ENCODE peak calls at places on chromosomes 16 and 17, in ten cellular contexts. M, L, G, K, C, O, P, S, T and N are unnamed samples.
A peak's percentile ranks its signal among the peaks of the same experiment; 100 is the strongest.

GRCh38 chr16:83268164-83268563 is 539.6 kb upstream of the HSBP1 start:
- DNase-seq in K (no peak), P (no peak), L (no peak), G (no peak), C (no peak), M (no peak), S (no peak), T (no peak), O (no peak), N (no peak)

GRCh38 chr17:78137392-78138203 is 7.0 kb downstream of the TMC8 start:
- DNase-seq in O (no peak), S (no peak), M (no peak), K (no peak), P (no peak), G (no peak), C (no peak), T (no peak), L (peak; percentile 36), N (no peak)

GRCh38 chr16:68396481-68396880 is 51.8 kb downstream of the SMPD3 start:
- DNase-seq in M (no peak), T (no peak), L (peak; percentile 72), K (no peak), S (peak; percentile 16), O (no peak), C (peak; percentile 45), P (peak; percentile 34), G (peak; percentile 31), N (no peak)

GRCh38 chr16:69724414-69724873 is 1.9 kb downstream of the NQO1 start:
- DNase-seq in K (no peak), P (no peak), O (no peak), L (no peak), T (no peak), C (no peak), G (no peak), M (no peak), S (no peak), N (no peak)

GRCh38 chr16:57803413-57803990 is 1.2 kb upstream of the KIFC3 start:
- DNase-seq in L (peak; percentile 15), G (no peak), P (peak; percentile 77), M (no peak), T (no peak), K (peak; percentile 67), C (peak; percentile 44), S (no peak), O (peak; percentile 69), N (no peak)

GRCh38 chr16:27532088-27532810 is 17.5 kb downstream of the GTF3C1 start:
- DNase-seq in L (no peak), C (no peak), G (no peak), P (no peak), M (no peak), O (no peak), S (no peak), T (no peak), K (no peak), N (no peak)

GRCh38 chr17:81583589-81584337 is 31.6 kb upstream of the FAAP100 start:
- DNase-seq in M (no peak), O (no peak), L (no peak), K (no peak), C (no peak), P (no peak), T (no peak), G (no peak), S (no peak), N (no peak)

GRCh38 chr16:3957344-3957980 is 76.9 kb upstream of the CREBBP start:
- DNase-seq in M (no peak), G (no peak), S (no peak), T (no peak), P (no peak), C (no peak), L (no peak), K (no peak), O (no peak), N (no peak)

GRCh38 chr17:78231991-78232759 is 744 bp downstream of the TMEM235 start:
- DNase-seq in K (no peak), S (no peak), G (no peak), L (peak; percentile 23), M (no peak), O (no peak), P (peak; percentile 52), T (no peak), C (no peak), N (no peak)

GRCh38 chr16:75244225-75244792 is 7.1 kb downstream of the BCAR1 start:
- DNase-seq in C (peak; percentile 65), T (peak; percentile 75), S (no peak), P (no peak), O (no peak), L (peak; percentile 72), M (no peak), K (peak; percentile 52), G (no peak), N (no peak)

DNA sequence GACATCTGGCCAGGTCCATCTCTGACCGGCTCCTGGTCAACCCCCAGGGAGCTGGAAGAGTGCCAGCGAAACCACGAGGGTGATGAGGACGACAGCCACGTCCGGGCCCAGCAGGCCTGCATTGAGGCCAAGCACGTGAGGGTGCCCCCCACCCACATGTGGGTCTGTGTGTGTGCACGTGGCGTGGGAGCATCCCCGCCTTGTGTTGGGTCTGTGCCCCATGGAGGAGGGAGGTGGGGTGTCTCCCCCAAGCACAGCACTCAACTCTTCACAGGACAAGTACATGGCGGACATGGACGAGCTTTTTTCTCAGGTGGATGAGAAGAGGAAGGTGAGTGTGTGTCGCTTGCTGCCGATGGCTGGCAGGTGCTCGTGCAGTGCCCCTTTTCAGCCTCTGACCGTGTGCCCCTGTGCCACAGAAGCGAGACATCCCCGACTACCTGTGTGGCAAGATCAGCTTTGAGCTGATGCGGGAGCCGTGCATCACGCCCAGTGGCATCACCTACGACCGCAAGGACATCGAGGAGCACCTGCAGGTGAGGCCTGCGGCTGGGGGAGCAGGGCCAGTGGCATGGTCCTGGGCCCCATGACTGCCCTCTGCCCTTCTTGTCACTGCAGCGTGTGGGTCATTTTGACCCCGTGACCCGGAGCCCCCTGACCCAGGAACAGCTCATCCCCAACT is 1.7 kb downstream of the STUB1 start:
- DNase-seq in M (no peak), G (no peak), O (no peak), K (no peak), P (no peak), L (peak; percentile 79), T (no peak), S (no peak), C (no peak), N (no peak)
- H3K4me3 ChIP-seq in M (peak overlapping the region; percentile 88), G (peak overlapping the region; percentile 77), O (peak overlapping the region; percentile 88), K (no peak overlapping the region), P (no peak overlapping the region), L (no peak overlapping the region), T (no peak overlapping the region), S (peak overlapping the region; percentile 73), C (peak overlapping the region; percentile 82), N (peak overlapping the region; percentile 83)

GRCh38 chr16:51201604-51202003 is 50.5 kb upstream of the SALL1 start:
- DNase-seq in O (no peak), T (no peak), C (no peak), S (no peak), M (no peak), P (no peak), G (no peak), K (no peak), L (no peak), N (no peak)
- TF ChIP-seq CTCF in O (no peak), T (no peak), C (no peak), S (no peak), M (no peak), P (no peak), G (peak; percentile 9), K (no peak), L (no peak), N (no peak)

DNA sequence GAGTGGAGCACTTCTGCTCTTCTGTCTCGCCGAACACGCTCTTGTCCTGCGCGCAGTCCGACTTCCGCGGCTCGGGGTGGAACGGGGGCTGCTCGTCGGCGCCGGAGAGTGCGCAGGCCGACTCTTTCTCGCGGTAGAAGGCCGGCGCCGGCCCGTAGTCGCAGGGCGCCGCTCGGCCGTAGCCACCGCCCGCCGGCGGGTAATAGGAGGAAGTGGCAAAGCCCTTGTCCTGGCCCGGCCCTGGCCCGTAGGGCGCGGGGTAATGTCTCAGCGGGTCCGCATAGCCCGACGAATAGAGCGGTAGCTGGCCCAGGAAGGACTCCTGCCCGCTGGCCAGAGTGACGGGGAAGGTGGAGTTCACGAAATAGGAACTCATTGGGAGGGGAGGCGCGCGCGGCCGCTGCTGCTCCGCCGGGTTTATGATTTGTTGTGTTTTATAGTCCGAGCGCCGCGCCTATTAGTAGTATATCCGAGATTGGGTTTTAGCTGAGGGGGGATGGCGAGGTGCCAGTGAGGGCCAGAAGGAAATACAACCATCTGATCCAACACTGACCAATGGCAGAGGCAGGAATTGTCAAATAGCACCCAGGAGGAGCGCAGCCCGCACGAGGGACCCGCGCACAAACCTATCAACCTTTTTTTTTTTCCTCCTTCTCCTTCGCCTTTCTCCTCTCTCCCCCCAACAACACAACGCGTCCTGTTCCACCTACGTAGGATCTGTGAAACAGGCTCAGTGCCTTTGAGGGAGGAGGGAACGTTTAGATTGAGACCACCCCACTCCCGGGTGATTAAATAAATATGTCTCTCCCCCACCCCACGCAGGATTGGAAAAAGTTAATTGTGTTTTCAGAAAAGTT is 4.4 kb upstream of the HOXB5 start:
- DNase-seq in C (peak; percentile 65), O (no peak), K (no peak), M (no peak), L (no peak), T (peak; percentile 51), S (no peak), G (no peak), P (no peak), N (no peak)
- H3K4me3 ChIP-seq in C (peak overlapping the region; percentile 70), O (peak overlapping the region; percentile 63), K (peak overlapping the region; percentile 24), M (peak overlapping the region; percentile 62), L (peak overlapping the region; percentile 28), T (peak overlapping the region; percentile 39), S (peak overlapping the region; percentile 76), G (peak overlapping the region; percentile 6), P (peak overlapping the region; percentile 25), N (no peak overlapping the region)

GRCh38 chr16:80346160-80346632 is 194.6 kb upstream of the DYNLRB2 start:
- DNase-seq in M (no peak), S (no peak), G (no peak), O (no peak), P (no peak), T (no peak), L (no peak), C (peak; percentile 2), K (no peak), N (no peak)

GRCh38 chr16:80347900-80348299 is 192.9 kb upstream of the DYNLRB2 start:
- DNase-seq in P (no peak), K (peak; percentile 66), O (peak; percentile 65), S (no peak), M (no peak), C (peak; percentile 7), L (peak; percentile 41), G (no peak), T (peak; percentile 22), N (no peak)

GRCh38 chr16:80341242-80341641 is 199.6 kb upstream of the DYNLRB2 start:
- DNase-seq in P (peak; percentile 23), T (no peak), M (no peak), K (no peak), G (no peak), O (no peak), C (no peak), L (no peak), S (no peak), N (no peak)

GRCh38 chr16:80347002-80347401 is 193.8 kb upstream of the DYNLRB2 start:
- DNase-seq in O (no peak), S (no peak), C (no peak), T (no peak), G (no peak), M (no peak), K (no peak), P (no peak), L (no peak), N (no peak)

DNA sequence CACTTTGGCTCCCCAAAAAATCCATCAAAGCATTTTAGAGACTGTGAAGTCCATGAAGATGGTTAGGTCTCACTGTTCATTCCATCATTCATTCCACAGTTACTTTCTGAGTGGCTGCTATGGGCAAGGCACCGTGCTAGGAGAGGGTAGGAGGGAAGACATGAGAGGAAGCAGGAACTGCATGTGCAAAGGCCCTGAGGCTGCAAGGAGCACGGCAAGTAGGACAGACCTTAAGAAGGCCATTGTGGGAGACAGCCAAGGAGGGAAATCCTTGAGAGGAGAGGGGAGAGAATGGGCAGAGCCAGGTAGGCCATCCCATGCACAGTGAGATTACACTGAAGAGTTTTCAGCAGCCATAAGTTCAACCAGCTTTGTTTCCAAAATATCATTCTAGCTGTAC is 196.2 kb upstream of the DYNLRB2 start:
- DNase-seq in C (no peak), M (no peak), L (no peak), K (no peak), G (no peak), T (no peak), S (no peak), P (no peak), O (no peak), N (no peak)
- TF ChIP-seq CTCF in C (no peak), M (no peak), L (no peak), K (no peak), G (no peak), T (no peak), S (no peak), P (no peak), O (no peak), N (no peak)